ENCODE peak calls at places on chromosomes 1 and 21, in five cellular contexts. One of them, this sample, is unnamed.

GRCh38 chr1:218347713-218348627 is 2.8 kb downstream of the TGFB2 start:
- DNase-seq in tibial artery: no peak
- DNase-seq in astrocyte of the cerebellum: no peak
- DNase-seq in body of pancreas: peak
- DNase-seq in ovary: no peak
- DNase-seq in this sample: no peak

GRCh38 chr21:35854281-35854680 is 206.0 kb downstream of the SETD4 start:
- DNase-seq in body of pancreas: no peak
- DNase-seq in ovary: no peak
- DNase-seq in tibial artery: no peak
- DNase-seq in astrocyte of the cerebellum: no peak
- DNase-seq in this sample: no peak

GRCh38 chr1:50108497-50109073 is at the start of gene ELAVL4:
- DNase-seq in tibial artery: no peak
- DNase-seq in body of pancreas: peak
- DNase-seq in ovary: no peak
- DNase-seq in astrocyte of the cerebellum: no peak
- DNase-seq in this sample: peak

GRCh38 chr1:161350666-161351065 is 17.0 kb downstream of the CFAP126 start:
- DNase-seq in body of pancreas: no peak
- DNase-seq in ovary: no peak
- DNase-seq in tibial artery: no peak
- DNase-seq in astrocyte of the cerebellum: no peak
- DNase-seq in this sample: no peak

GRCh38 chr1:18738617-18739016 is 108.0 kb downstream of the PAX7 start:
- DNase-seq in tibial artery: no peak
- DNase-seq in astrocyte of the cerebellum: no peak
- DNase-seq in ovary: no peak
- DNase-seq in body of pancreas: no peak
- DNase-seq in this sample: no peak

GRCh38 chr1:1680912-1681273 is 11.7 kb downstream of the SLC35E2B start:
- DNase-seq in tibial artery: peak
- DNase-seq in body of pancreas: peak
- DNase-seq in astrocyte of the cerebellum: no peak
- DNase-seq in ovary: no peak
- DNase-seq in this sample: no peak

GRCh38 chr1:74468982-74469603 is 43.3 kb downstream of the LRRC53 start:
- DNase-seq in tibial artery: no peak
- DNase-seq in astrocyte of the cerebellum: peak
- DNase-seq in body of pancreas: no peak
- DNase-seq in ovary: no peak
- DNase-seq in this sample: no peak

GRCh38 chr1:92443893-92444292 is 42.8 kb downstream of the GFI1 start:
- DNase-seq in tibial artery: no peak
- DNase-seq in ovary: no peak
- DNase-seq in body of pancreas: no peak
- DNase-seq in astrocyte of the cerebellum: no peak
- DNase-seq in this sample: no peak

GRCh38 chr1:202835548-202836072 is 24.9 kb downstream of the PCAT6 start:
- DNase-seq in ovary: no peak
- DNase-seq in tibial artery: no peak
- DNase-seq in body of pancreas: no peak
- DNase-seq in astrocyte of the cerebellum: no peak
- DNase-seq in this sample: no peak

GRCh38 chr1:208668991-208669390 is 424.8 kb upstream of the PLXNA2 start:
- DNase-seq in body of pancreas: no peak
- DNase-seq in ovary: no peak
- DNase-seq in tibial artery: no peak
- DNase-seq in astrocyte of the cerebellum: no peak
- DNase-seq in this sample: no peak

GRCh38 chr1:225592362-225592761 is 60.6 kb downstream of the ENAH start:
- DNase-seq in body of pancreas: no peak
- DNase-seq in tibial artery: no peak
- DNase-seq in ovary: no peak
- DNase-seq in astrocyte of the cerebellum: no peak
- DNase-seq in this sample: no peak

GRCh38 chr1:96236156-96236739 is 485.3 kb upstream of the PTBP2 start:
- DNase-seq in tibial artery: no peak
- DNase-seq in ovary: no peak
- DNase-seq in body of pancreas: peak
- DNase-seq in astrocyte of the cerebellum: peak
- DNase-seq in this sample: no peak

GRCh38 chr1:46673749-46674182 is 2.1 kb downstream of the TEX38 start:
- DNase-seq in body of pancreas: no peak
- DNase-seq in astrocyte of the cerebellum: no peak
- DNase-seq in tibial artery: no peak
- DNase-seq in ovary: no peak
- DNase-seq in this sample: no peak

GRCh38 chr1:214404571-214405213 is 123.7 kb downstream of the SMYD2 start:
- DNase-seq in astrocyte of the cerebellum: no peak
- DNase-seq in body of pancreas: no peak
- DNase-seq in tibial artery: no peak
- DNase-seq in ovary: no peak
- DNase-seq in this sample: no peak

GRCh38 chr1:41795205-41795762 is 123.4 kb downstream of the HIVEP3 start:
- DNase-seq in body of pancreas: no peak
- DNase-seq in tibial artery: no peak
- DNase-seq in ovary: no peak
- DNase-seq in astrocyte of the cerebellum: peak
- DNase-seq in this sample: no peak

GRCh38 chr1:64171797-64172281 is 31.6 kb upstream of the UBE2U start:
- DNase-seq in ovary: no peak
- DNase-seq in body of pancreas: no peak
- DNase-seq in tibial artery: no peak
- DNase-seq in astrocyte of the cerebellum: no peak
- DNase-seq in this sample: no peak

GRCh38 chr1:172682812-172683211 is 23.9 kb downstream of the FASLG start:
- DNase-seq in body of pancreas: no peak
- DNase-seq in astrocyte of the cerebellum: no peak
- DNase-seq in tibial artery: no peak
- DNase-seq in ovary: no peak
- DNase-seq in this sample: no peak

GRCh38 chr1:214124915-214125314 is 137.1 kb downstream of the PROX1 start:
- DNase-seq in body of pancreas: peak
- DNase-seq in ovary: no peak
- DNase-seq in astrocyte of the cerebellum: no peak
- DNase-seq in tibial artery: no peak
- DNase-seq in this sample: no peak

GRCh38 chr21:38567577-38568360 is 69.5 kb upstream of the ERG start:
- DNase-seq in ovary: peak
- DNase-seq in body of pancreas: no peak
- DNase-seq in tibial artery: no peak
- DNase-seq in astrocyte of the cerebellum: peak
- DNase-seq in this sample: no peak

GRCh38 chr1:17213433-17214148 is 8.7 kb downstream of the PADI1 start:
- DNase-seq in tibial artery: no peak
- DNase-seq in astrocyte of the cerebellum: no peak
- DNase-seq in body of pancreas: no peak
- DNase-seq in ovary: no peak
- DNase-seq in this sample: no peak

GRCh38 chr1:113390871-113391642 is 742 bp downstream of the MAGI3 start:
- DNase-seq in ovary: peak
- DNase-seq in tibial artery: peak
- DNase-seq in astrocyte of the cerebellum: no peak
- DNase-seq in body of pancreas: peak
- DNase-seq in this sample: peak

GRCh38 chr1:28882009-28882628 is 32.2 kb upstream of the EPB41 start:
- DNase-seq in tibial artery: peak
- DNase-seq in body of pancreas: peak
- DNase-seq in ovary: peak
- DNase-seq in astrocyte of the cerebellum: peak
- DNase-seq in this sample: peak

GRCh38 chr1:21012937-21013336 is 163.8 kb downstream of the EIF4G3 start:
- DNase-seq in ovary: no peak
- DNase-seq in tibial artery: no peak
- DNase-seq in body of pancreas: no peak
- DNase-seq in astrocyte of the cerebellum: peak
- DNase-seq in this sample: no peak

GRCh38 chr21:35217504-35218060 is 168.5 kb upstream of the RUNX1 start:
- DNase-seq in ovary: no peak
- DNase-seq in tibial artery: no peak
- DNase-seq in body of pancreas: no peak
- DNase-seq in astrocyte of the cerebellum: no peak
- DNase-seq in this sample: no peak

GRCh38 chr1:230279583-230279945 is 146.6 kb downstream of the PGBD5 start:
- DNase-seq in ovary: no peak
- DNase-seq in tibial artery: peak
- DNase-seq in astrocyte of the cerebellum: no peak
- DNase-seq in body of pancreas: no peak
- DNase-seq in this sample: no peak

GRCh38 chr1:150441121-150441520 is 46.1 kb upstream of the TARS2 start:
- DNase-seq in ovary: no peak
- DNase-seq in astrocyte of the cerebellum: no peak
- DNase-seq in tibial artery: no peak
- DNase-seq in body of pancreas: no peak
- DNase-seq in this sample: no peak

GRCh38 chr1:54245501-54245900 is 45.5 kb downstream of the MRPL37 start:
- DNase-seq in ovary: no peak
- DNase-seq in astrocyte of the cerebellum: no peak
- DNase-seq in tibial artery: no peak
- DNase-seq in body of pancreas: no peak
- DNase-seq in this sample: no peak

GRCh38 chr1:171623651-171624331 is 1.7 kb downstream of the MYOCOS start:
- DNase-seq in astrocyte of the cerebellum: no peak
- DNase-seq in tibial artery: no peak
- DNase-seq in ovary: no peak
- DNase-seq in body of pancreas: no peak
- DNase-seq in this sample: no peak

GRCh38 chr1:41890841-41891311 is 27.8 kb downstream of the HIVEP3 start:
- DNase-seq in astrocyte of the cerebellum: no peak
- DNase-seq in body of pancreas: peak
- DNase-seq in tibial artery: no peak
- DNase-seq in ovary: no peak
- DNase-seq in this sample: no peak

GRCh38 chr1:59146651-59147358 is 150.1 kb upstream of the FGGY start:
- DNase-seq in astrocyte of the cerebellum: no peak
- DNase-seq in body of pancreas: peak
- DNase-seq in ovary: peak
- DNase-seq in tibial artery: peak
- DNase-seq in this sample: peak
- TF ChIP-seq CTCF in astrocyte of the cerebellum: no peak
- TF ChIP-seq CTCF in body of pancreas: peak
- TF ChIP-seq CTCF in ovary: no peak
- TF ChIP-seq CTCF in tibial artery: peak
- TF ChIP-seq CTCF in this sample: no peak

GRCh38 chr1:197692965-197693364 is 82.3 kb downstream of the DENND1B start:
- DNase-seq in tibial artery: no peak
- DNase-seq in astrocyte of the cerebellum: peak
- DNase-seq in body of pancreas: no peak
- DNase-seq in ovary: no peak
- DNase-seq in this sample: no peak
- TF ChIP-seq CTCF in tibial artery: no peak
- TF ChIP-seq CTCF in astrocyte of the cerebellum: no peak
- TF ChIP-seq CTCF in body of pancreas: peak
- TF ChIP-seq CTCF in ovary: no peak
- TF ChIP-seq CTCF in this sample: no peak

GRCh38 chr1:119286587-119287181 is 81.9 kb upstream of the HAO2 start:
- DNase-seq in astrocyte of the cerebellum: no peak
- DNase-seq in ovary: no peak
- DNase-seq in body of pancreas: peak
- DNase-seq in tibial artery: no peak
- DNase-seq in this sample: peak
- TF ChIP-seq CTCF in astrocyte of the cerebellum: peak
- TF ChIP-seq CTCF in ovary: no peak
- TF ChIP-seq CTCF in body of pancreas: no peak
- TF ChIP-seq CTCF in tibial artery: no peak
- TF ChIP-seq CTCF in this sample: peak

GRCh38 chr1:27727126-27727525 is 1.4 kb downstream of the FAM76A start:
- DNase-seq in body of pancreas: no peak
- DNase-seq in ovary: no peak
- DNase-seq in astrocyte of the cerebellum: no peak
- DNase-seq in tibial artery: no peak
- DNase-seq in this sample: no peak

GRCh38 chr1:27726173-27726793 is 522 bp downstream of the FAM76A start:
- DNase-seq in body of pancreas: peak
- DNase-seq in tibial artery: peak
- DNase-seq in astrocyte of the cerebellum: no peak
- DNase-seq in ovary: peak
- DNase-seq in this sample: peak

GRCh38 chr1:27724961-27725373 is 794 bp upstream of the FAM76A start:
- DNase-seq in ovary: peak
- DNase-seq in tibial artery: peak
- DNase-seq in body of pancreas: peak
- DNase-seq in astrocyte of the cerebellum: no peak
- DNase-seq in this sample: peak

DNA sequence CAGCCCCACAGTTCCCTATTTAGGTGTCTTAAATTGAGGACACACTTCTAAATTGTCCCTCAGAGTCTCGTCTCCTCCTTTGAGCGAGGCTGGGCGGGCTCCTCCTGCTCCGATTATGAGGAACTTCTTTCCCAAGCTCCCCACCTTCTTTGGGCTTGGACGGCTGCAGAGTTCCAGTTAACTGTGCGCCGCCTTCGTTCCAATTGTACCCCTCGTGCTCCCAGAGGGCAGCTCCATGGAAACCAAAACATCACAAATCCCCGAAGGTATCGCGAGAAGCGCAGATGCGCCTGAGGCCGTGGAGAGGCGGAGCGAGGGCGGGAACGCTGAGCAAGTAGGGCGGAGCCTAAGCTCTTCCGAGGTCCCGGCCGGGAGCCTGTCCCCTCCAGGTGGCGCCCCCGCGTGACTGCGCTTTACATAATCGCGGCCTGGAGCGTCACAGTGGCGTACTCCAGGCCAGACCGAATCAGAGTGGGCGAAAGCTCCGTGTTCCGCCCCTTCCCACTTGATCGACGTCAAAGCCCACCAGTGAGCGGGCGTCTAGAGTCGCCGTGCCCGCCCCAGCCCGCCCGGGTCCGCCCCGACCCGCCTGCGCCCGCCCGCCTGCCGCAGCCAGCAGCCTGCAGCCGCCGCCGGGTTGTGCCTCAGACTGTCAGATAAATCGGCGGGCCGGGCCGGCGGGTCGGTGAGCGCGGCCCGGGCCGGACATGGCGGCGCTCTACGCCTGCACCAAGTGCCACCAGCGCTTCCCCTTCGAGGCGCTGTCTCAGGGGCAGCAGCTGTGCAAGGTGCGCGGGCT is at the start of gene FAM76A:
- DNase-seq in body of pancreas: peak
- DNase-seq in tibial artery: peak
- DNase-seq in ovary: peak
- DNase-seq in astrocyte of the cerebellum: peak
- DNase-seq in this sample: peak
- TF ChIP-seq CTCF in body of pancreas: peak
- TF ChIP-seq CTCF in tibial artery: peak
- TF ChIP-seq CTCF in ovary: peak
- TF ChIP-seq CTCF in astrocyte of the cerebellum: peak
- TF ChIP-seq CTCF in this sample: peak

DNA sequence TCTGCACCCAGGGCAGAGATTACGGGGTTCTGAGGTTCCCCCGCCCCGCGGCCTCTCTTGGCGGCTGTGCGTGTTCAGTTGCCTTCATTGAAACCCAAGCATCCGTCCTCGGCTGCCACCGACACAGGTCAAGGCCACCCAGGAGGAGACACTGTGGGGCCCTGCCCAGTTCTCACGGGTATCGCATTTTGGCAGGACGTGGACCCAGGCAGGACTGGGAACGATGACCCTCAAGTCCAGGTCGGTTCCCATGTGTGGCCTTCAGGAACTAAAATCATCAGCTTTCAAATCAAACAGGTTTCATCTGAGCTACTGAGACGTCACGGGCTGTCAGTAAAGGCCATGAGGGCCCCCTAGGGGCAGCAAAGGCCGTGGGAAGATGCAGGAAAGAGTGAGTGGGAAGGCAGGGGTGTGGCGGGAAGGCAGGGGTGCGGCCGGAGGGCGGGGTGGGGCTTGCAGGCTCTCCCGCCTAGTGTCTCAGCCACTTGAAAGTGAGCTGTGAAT is 7.0 kb upstream of the C1orf174 start:
- DNase-seq in tibial artery: peak
- DNase-seq in ovary: no peak
- DNase-seq in body of pancreas: peak
- DNase-seq in astrocyte of the cerebellum: no peak
- DNase-seq in this sample: peak
- TF ChIP-seq CTCF in tibial artery: no peak
- TF ChIP-seq CTCF in ovary: no peak
- TF ChIP-seq CTCF in body of pancreas: no peak
- TF ChIP-seq CTCF in astrocyte of the cerebellum: no peak
- TF ChIP-seq CTCF in this sample: no peak

This sample was measured in glutamatergic neuron.